ENCODE peak calls at places on chromosomes 4 and X, in six cellular contexts. One of them, this sample, is unnamed.
A peak's percentile ranks its signal among the peaks of the same experiment; 100 is the strongest.

GRCh38 chrX:96929036-96929435 is 45.3 kb downstream of the RPA4 start:
- DNase-seq in NCI-H2029: no peak
- DNase-seq in progenitor cell of endocrine pancreas: no peak
- DNase-seq in mammary epithelial cell: peak; percentile 23
- DNase-seq in H4: no peak
- DNase-seq in fibroblast of lung: no peak
- DNase-seq in this sample: peak; percentile 0

GRCh38 chr4:168534535-168534934 is 37.7 kb downstream of the PALLD start:
- DNase-seq in NCI-H2029: no peak
- DNase-seq in progenitor cell of endocrine pancreas: no peak
- DNase-seq in mammary epithelial cell: no peak
- DNase-seq in H4: no peak
- DNase-seq in fibroblast of lung: no peak
- DNase-seq in this sample: no peak

GRCh38 chr4:113502476-113502875 is 259.1 kb downstream of the CAMK2D start:
- DNase-seq in NCI-H2029: no peak
- DNase-seq in progenitor cell of endocrine pancreas: no peak
- DNase-seq in mammary epithelial cell: peak; percentile 91
- DNase-seq in H4: no peak
- DNase-seq in fibroblast of lung: peak; percentile 51
- DNase-seq in this sample: peak; percentile 5

GRCh38 chrX:153696100-153696499 is 8.4 kb downstream of the SLC6A8 start:
- DNase-seq in NCI-H2029: no peak
- DNase-seq in progenitor cell of endocrine pancreas: no peak
- DNase-seq in mammary epithelial cell: no peak
- DNase-seq in H4: no peak
- DNase-seq in fibroblast of lung: no peak
- DNase-seq in this sample: no peak

GRCh38 chr4:22857411-22857810 is 164.7 kb downstream of the GBA3 start:
- DNase-seq in NCI-H2029: no peak
- DNase-seq in progenitor cell of endocrine pancreas: no peak
- DNase-seq in mammary epithelial cell: no peak
- DNase-seq in H4: no peak
- DNase-seq in fibroblast of lung: no peak
- DNase-seq in this sample: no peak

GRCh38 chrX:23383411-23383810 is 48.8 kb downstream of the PTCHD1 start:
- DNase-seq in NCI-H2029: no peak
- DNase-seq in progenitor cell of endocrine pancreas: no peak
- DNase-seq in mammary epithelial cell: no peak
- DNase-seq in H4: no peak
- DNase-seq in fibroblast of lung: peak; percentile 49
- DNase-seq in this sample: no peak

GRCh38 chr4:35124116-35124515 is 1120.2 kb downstream of the ARAP2 start:
- DNase-seq in NCI-H2029: no peak
- DNase-seq in progenitor cell of endocrine pancreas: no peak
- DNase-seq in mammary epithelial cell: no peak
- DNase-seq in H4: no peak
- DNase-seq in fibroblast of lung: no peak
- DNase-seq in this sample: no peak

GRCh38 chrX:113222305-113222704 is 381.7 kb upstream of the AMOT start:
- DNase-seq in NCI-H2029: no peak
- DNase-seq in progenitor cell of endocrine pancreas: no peak
- DNase-seq in mammary epithelial cell: no peak
- DNase-seq in H4: no peak
- DNase-seq in fibroblast of lung: no peak
- DNase-seq in this sample: no peak

GRCh38 chrX:30589146-30589888 is 11.8 kb upstream of the TASL start:
- DNase-seq in NCI-H2029: no peak
- DNase-seq in progenitor cell of endocrine pancreas: no peak
- DNase-seq in mammary epithelial cell: no peak
- DNase-seq in H4: no peak
- DNase-seq in fibroblast of lung: no peak
- DNase-seq in this sample: no peak

GRCh38 chr4:166153539-166153938 is 280.5 kb downstream of the TLL1 start:
- DNase-seq in NCI-H2029: no peak
- DNase-seq in progenitor cell of endocrine pancreas: no peak
- DNase-seq in mammary epithelial cell: no peak
- DNase-seq in H4: no peak
- DNase-seq in fibroblast of lung: peak; percentile 1
- DNase-seq in this sample: no peak

GRCh38 chr4:87912164-87913004 is 63.1 kb upstream of the SPP1 start:
- DNase-seq in NCI-H2029: no peak
- DNase-seq in progenitor cell of endocrine pancreas: no peak
- DNase-seq in mammary epithelial cell: no peak
- DNase-seq in H4: no peak
- DNase-seq in fibroblast of lung: no peak
- DNase-seq in this sample: no peak

GRCh38 chrX:55161581-55161980 is 58.6 kb upstream of the PAGE5 start:
- DNase-seq in NCI-H2029: no peak
- DNase-seq in progenitor cell of endocrine pancreas: no peak
- DNase-seq in mammary epithelial cell: peak; percentile 22
- DNase-seq in H4: no peak
- DNase-seq in fibroblast of lung: peak; percentile 1
- DNase-seq in this sample: no peak

GRCh38 chrX:137916090-137916746 is 350.3 kb downstream of the ZIC3 start:
- DNase-seq in NCI-H2029: peak; percentile 38
- DNase-seq in progenitor cell of endocrine pancreas: no peak
- DNase-seq in mammary epithelial cell: no peak
- DNase-seq in H4: no peak
- DNase-seq in fibroblast of lung: no peak
- DNase-seq in this sample: no peak

GRCh38 chrX:3244203-3244743 is 102.2 kb downstream of the MXRA5 start:
- DNase-seq in NCI-H2029: no peak
- DNase-seq in progenitor cell of endocrine pancreas: no peak
- DNase-seq in mammary epithelial cell: peak; percentile 19
- DNase-seq in H4: peak; percentile 23
- DNase-seq in fibroblast of lung: peak; percentile 77
- DNase-seq in this sample: peak; percentile 3

GRCh38 chr4:131499139-131499873 is 1649.8 kb upstream of the PCDH10 start:
- DNase-seq in NCI-H2029: peak; percentile 27
- DNase-seq in progenitor cell of endocrine pancreas: no peak
- DNase-seq in mammary epithelial cell: peak; percentile 82
- DNase-seq in H4: peak; percentile 84
- DNase-seq in fibroblast of lung: peak; percentile 90
- DNase-seq in this sample: peak; percentile 8

GRCh38 chrX:34877451-34877850 is 65.1 kb upstream of the FAM47B start:
- DNase-seq in NCI-H2029: no peak
- DNase-seq in progenitor cell of endocrine pancreas: no peak
- DNase-seq in mammary epithelial cell: no peak
- DNase-seq in H4: no peak
- DNase-seq in fibroblast of lung: peak; percentile 32
- DNase-seq in this sample: no peak

GRCh38 chr4:40587826-40588225 is 41.8 kb downstream of the RBM47 start:
- DNase-seq in NCI-H2029: no peak
- DNase-seq in progenitor cell of endocrine pancreas: no peak
- DNase-seq in mammary epithelial cell: peak; percentile 28
- DNase-seq in H4: no peak
- DNase-seq in fibroblast of lung: peak; percentile 69
- DNase-seq in this sample: peak; percentile 31

GRCh38 chr4:31983677-31984076 is 1263.5 kb downstream of the PCDH7 start:
- DNase-seq in NCI-H2029: no peak
- DNase-seq in progenitor cell of endocrine pancreas: no peak
- DNase-seq in mammary epithelial cell: no peak
- DNase-seq in H4: no peak
- DNase-seq in fibroblast of lung: no peak
- DNase-seq in this sample: no peak

GRCh38 chrX:72255445-72255844 is 16.6 kb upstream of the ERCC6L start:
- DNase-seq in NCI-H2029: peak; percentile 51
- DNase-seq in progenitor cell of endocrine pancreas: peak; percentile 16
- DNase-seq in mammary epithelial cell: no peak
- DNase-seq in H4: no peak
- DNase-seq in fibroblast of lung: no peak
- DNase-seq in this sample: no peak

GRCh38 chrX:130803537-130803936 is 99.5 kb downstream of the ENOX2 start:
- DNase-seq in NCI-H2029: no peak
- DNase-seq in progenitor cell of endocrine pancreas: no peak
- DNase-seq in mammary epithelial cell: no peak
- DNase-seq in H4: no peak
- DNase-seq in fibroblast of lung: no peak
- DNase-seq in this sample: no peak

GRCh38 chr4:101419324-101420135 is 72.2 kb upstream of the PPP3CA start:
- DNase-seq in NCI-H2029: peak; percentile 48
- DNase-seq in progenitor cell of endocrine pancreas: no peak
- DNase-seq in mammary epithelial cell: no peak
- DNase-seq in H4: no peak
- DNase-seq in fibroblast of lung: peak; percentile 46
- DNase-seq in this sample: no peak

GRCh38 chrX:45845142-45845541 is 644.5 kb upstream of the DIPK2B start:
- DNase-seq in NCI-H2029: no peak
- DNase-seq in progenitor cell of endocrine pancreas: no peak
- DNase-seq in mammary epithelial cell: no peak
- DNase-seq in H4: no peak
- DNase-seq in fibroblast of lung: no peak
- DNase-seq in this sample: no peak

GRCh38 chr4:59200992-59201391 is 1999.1 kb upstream of the ADGRL3 start:
- DNase-seq in NCI-H2029: no peak
- DNase-seq in progenitor cell of endocrine pancreas: no peak
- DNase-seq in mammary epithelial cell: no peak
- DNase-seq in H4: no peak
- DNase-seq in fibroblast of lung: no peak
- DNase-seq in this sample: no peak

GRCh38 chr4:75557696-75558095 is 1.8 kb downstream of the ODAPH start:
- DNase-seq in NCI-H2029: no peak
- DNase-seq in progenitor cell of endocrine pancreas: no peak
- DNase-seq in mammary epithelial cell: no peak
- DNase-seq in H4: no peak
- DNase-seq in fibroblast of lung: no peak
- DNase-seq in this sample: no peak

GRCh38 chrX:915427-916234 is 285.0 kb downstream of the SHOX start:
- DNase-seq in NCI-H2029: no peak
- DNase-seq in progenitor cell of endocrine pancreas: no peak
- DNase-seq in mammary epithelial cell: no peak
- DNase-seq in H4: no peak
- DNase-seq in fibroblast of lung: no peak
- DNase-seq in this sample: no peak

GRCh38 chr4:15585331-15585730 is 69.8 kb downstream of the FBXL5 start:
- DNase-seq in NCI-H2029: no peak
- DNase-seq in progenitor cell of endocrine pancreas: no peak
- DNase-seq in mammary epithelial cell: no peak
- DNase-seq in H4: no peak
- DNase-seq in fibroblast of lung: no peak
- DNase-seq in this sample: no peak

GRCh38 chr4:24570172-24570571 is 14.2 kb downstream of the DHX15 start:
- DNase-seq in NCI-H2029: no peak
- DNase-seq in progenitor cell of endocrine pancreas: no peak
- DNase-seq in mammary epithelial cell: no peak
- DNase-seq in H4: no peak
- DNase-seq in fibroblast of lung: no peak
- DNase-seq in this sample: no peak

This sample was measured in RWPE1.